ENCODE peak calls at places on chromosomes 6 and 20, in eight cellular contexts. O is GM03348; N is activated CD4-positive, alpha-beta memory T cell treated with anti-CD3 and anti-CD28 coated beads for 36 hours; T is progenitor cell of endocrine pancreas; I is NCI-H524; D is AG08396; W is activated B cell treated with CpG ODN at 0.5 μM for 24 hours; G is T-helper 17 cell. C is an unnamed sample.

GRCh38 chr6:134959603-134960002 is 9.7 kb upstream of the ALDH8A1 start:
- DNase-seq in O (no peak), T (no peak), N (no peak), I (no peak), W (no peak), D (no peak), G (no peak), C (no peak)

GRCh38 chr6:51619042-51619799 is 468.2 kb downstream of the PKHD1 start:
- DNase-seq in G (no peak), T (no peak), O (no peak), D (no peak), W (no peak), I (no peak), N (no peak), C (no peak)

GRCh38 chr6:168674595-168674994 is 233.6 kb downstream of the SMOC2 start:
- DNase-seq in O (no peak), D (no peak), G (no peak), T (no peak), W (no peak), N (no peak), I (no peak), C (no peak)

GRCh38 chr6:84773431-84774173 is 9.2 kb upstream of the TBX18 start:
- DNase-seq in T (peak; percentile 28), N (no peak), I (no peak), O (peak; percentile 46), D (no peak), W (no peak), G (no peak), C (no peak)

GRCh38 chr20:24782801-24783630 is 166.1 kb upstream of the CST7 start:
- DNase-seq in N (no peak), W (no peak), O (no peak), T (no peak), G (no peak), D (no peak), I (peak; percentile 28), C (no peak)

GRCh38 chr6:72413884-72414283 is 208.0 kb upstream of the KCNQ5 start:
- DNase-seq in N (no peak), W (no peak), T (no peak), G (no peak), O (no peak), D (no peak), I (no peak), C (peak; percentile 33)

GRCh38 chr20:41287327-41287726 is 30.2 kb downstream of the ZHX3 start:
- DNase-seq in T (no peak), G (no peak), N (peak; percentile 13), I (no peak), D (peak; percentile 29), O (peak; percentile 37), W (no peak), C (peak; percentile 52)

GRCh38 chr6:109467696-109468095 is 12.1 kb upstream of the MICAL1 start:
- DNase-seq in T (no peak), W (no peak), G (no peak), N (no peak), I (no peak), D (no peak), O (no peak), C (no peak)

GRCh38 chr6:32387946-32388345 is 16.2 kb upstream of the TSBP1 start:
- DNase-seq in G (no peak), I (no peak), D (no peak), W (no peak), T (no peak), N (no peak), O (no peak), C (no peak)

GRCh38 chr6:137491478-137491877 is 2.7 kb downstream of the OLIG3 start:
- DNase-seq in N (no peak), O (no peak), T (no peak), D (no peak), G (no peak), I (no peak), W (no peak), C (no peak)